ENCODE peak calls at places on chromosome 2, in eight cellular contexts. I is upper lobe of right lung, Y is right atrium auricular region, Q is pancreas, E is thoracic aorta, N is fibroblast of lung, C is BE2C, V is stomach. O is an unnamed sample.

GRCh38 chr2:111523009-111523408 is 361.0 kb downstream of the ANAPC1 start:
- DNase-seq in I (no peak), Y (no peak), Q (no peak), E (no peak), N (no peak), C (peak; percentile 31), V (no peak), O (no peak)

GRCh38 chr2:84946204-84947009 is 24.6 kb upstream of the KCMF1 start:
- DNase-seq in I (no peak), Y (no peak), Q (no peak), E (no peak), N (peak; percentile 89), C (no peak), V (peak; percentile 57), O (no peak)

GRCh38 chr2:70118798-70119454 is 31.6 kb downstream of the PCBP1 start:
- DNase-seq in I (no peak), Y (no peak), Q (no peak), E (no peak), N (no peak), C (no peak), V (no peak), O (no peak)

GRCh38 chr2:183541766-183542165 is 417.5 kb downstream of the NUP35 start:
- DNase-seq in I (no peak), Y (no peak), Q (no peak), E (no peak), N (peak; percentile 63), C (peak; percentile 11), V (no peak), O (no peak)

GRCh38 chr2:25365241-25365640 is 23.5 kb upstream of the DNMT3A start:
- DNase-seq in I (no peak), Y (no peak), Q (no peak), E (no peak), N (no peak), C (no peak), V (no peak), O (no peak)

GRCh38 chr2:209413615-209414014 is 10.2 kb upstream of the MAP2 start:
- DNase-seq in I (no peak), Y (no peak), Q (no peak), E (no peak), N (no peak), C (no peak), V (no peak), O (no peak)

GRCh38 chr2:121539722-121540469 is 9.2 kb downstream of the RNU4ATAC start:
- DNase-seq in I (no peak), Y (no peak), Q (no peak), E (no peak), N (peak; percentile 20), C (no peak), V (no peak), O (no peak)

GRCh38 chr2:218805627-218806026 is 23.7 kb downstream of the CYP27A1 start:
- DNase-seq in I (no peak), Y (peak; percentile 42), Q (no peak), E (no peak), N (peak; percentile 42), C (no peak), V (no peak), O (no peak)

GRCh38 chr2:36783276-36783675 is 86.8 kb downstream of the VIT start:
- DNase-seq in I (no peak), Y (no peak), Q (no peak), E (no peak), N (no peak), C (no peak), V (no peak), O (no peak)

GRCh38 chr2:148299616-148300015 is 278.7 kb downstream of the MBD5 start:
- DNase-seq in I (no peak), Y (no peak), Q (no peak), E (no peak), N (no peak), C (no peak), V (no peak), O (no peak)

GRCh38 chr2:652881-653480 is 24.2 kb downstream of the TMEM18 start:
- DNase-seq in I (no peak), Y (peak; percentile 32), Q (peak; percentile 1), E (no peak), N (no peak), C (no peak), V (no peak), O (no peak)

GRCh38 chr2:118209727-118210126 is 121.5 kb downstream of the INSIG2 start:
- DNase-seq in I (no peak), Y (no peak), Q (no peak), E (no peak), N (no peak), C (no peak), V (no peak), O (no peak)

GRCh38 chr2:33104726-33105125 is 158.0 kb downstream of the LTBP1 start:
- DNase-seq in I (no peak), Y (no peak), Q (no peak), E (no peak), N (peak; percentile 71), C (no peak), V (no peak), O (no peak)

GRCh38 chr2:238894950-238895298 is 47.0 kb downstream of the TWIST2 start:
- DNase-seq in I (no peak), Y (no peak), Q (no peak), E (no peak), N (no peak), C (no peak), V (no peak), O (no peak)

GRCh38 chr2:11745613-11746375 is 638 bp upstream of the LPIN1 start:
- DNase-seq in I (no peak), Y (no peak), Q (no peak), E (no peak), N (no peak), C (no peak), V (no peak), O (no peak)

GRCh38 chr2:224915126-224915525 is 127.1 kb downstream of the DOCK10 start:
- DNase-seq in I (no peak), Y (no peak), Q (no peak), E (no peak), N (peak; percentile 24), C (no peak), V (no peak), O (no peak)

GRCh38 chr2:3280197-3280596 is 97.4 kb downstream of the EIPR1 start:
- DNase-seq in I (no peak), Y (no peak), Q (no peak), E (no peak), N (no peak), C (no peak), V (peak; percentile 17), O (no peak)

GRCh38 chr2:34475141-34475540 is 876.0 kb upstream of the FAM98A start:
- DNase-seq in I (no peak), Y (no peak), Q (no peak), E (no peak), N (no peak), C (no peak), V (no peak), O (no peak)

GRCh38 chr2:63436488-63436887 is 151.8 kb downstream of the WDPCP start:
- DNase-seq in I (no peak), Y (no peak), Q (no peak), E (no peak), N (peak; percentile 3), C (no peak), V (no peak), O (no peak)

GRCh38 chr2:166126014-166126639 is 1.7 kb downstream of the SCN1A start:
- DNase-seq in I (peak; percentile 74), Y (no peak), Q (no peak), E (no peak), N (peak; percentile 48), C (no peak), V (no peak), O (no peak)

GRCh38 chr2:170324640-170325046 is 146.7 kb downstream of the MYO3B start:
- DNase-seq in I (no peak), Y (no peak), Q (peak; percentile 15), E (no peak), N (peak; percentile 36), C (peak; percentile 24), V (peak; percentile 26), O (peak; percentile 39)

DNA sequence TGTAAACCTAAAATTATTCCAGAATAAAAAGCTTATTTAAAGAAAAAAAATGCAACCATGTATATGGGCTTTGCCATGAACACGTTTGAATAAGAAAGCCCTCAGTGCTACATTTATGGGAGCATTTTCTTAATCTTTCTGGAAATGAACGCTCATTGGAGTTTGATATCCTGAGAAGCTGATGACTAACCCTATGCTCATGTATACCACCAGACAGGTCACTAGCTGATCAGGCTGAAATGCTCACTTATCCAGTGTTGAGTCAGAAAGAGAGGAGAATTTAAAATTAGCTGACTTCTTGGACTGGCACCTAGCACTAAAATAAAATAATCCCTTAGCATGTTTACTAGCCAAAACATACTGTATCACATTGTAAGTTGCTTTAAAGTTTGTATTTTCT is 254.9 kb upstream of the SIX3 start:
- DNase-seq in I (no peak), Y (no peak), Q (no peak), E (no peak), N (peak; percentile 76), C (no peak), V (no peak), O (no peak)
- H3K4me3 ChIP-seq in I (no peak overlapping the region), Y (no peak overlapping the region), Q (no peak overlapping the region), E (no peak overlapping the region), N (no peak overlapping the region), C (no peak overlapping the region), V (no peak overlapping the region), O (no peak overlapping the region)

GRCh38 chr2:105798595-105798994 is 53.9 kb downstream of the NCK2 start:
- DNase-seq in I (no peak), Y (no peak), Q (no peak), E (no peak), N (no peak), C (no peak), V (no peak), O (no peak)
- H3K4me1 ChIP-seq in I (peaks cover 57% of the 10 kb centered on the region), Y (peaks cover 70% of the 10 kb centered on the region), Q (peaks cover 28% of the 10 kb centered on the region), E (peaks cover 74% of the 10 kb centered on the region), N (peaks cover 18% of the 10 kb centered on the region), C (no peaks in the 10 kb centered on the region), V (peaks cover 46% of the 10 kb centered on the region), O (peaks cover 78% of the 10 kb centered on the region)

DNA sequence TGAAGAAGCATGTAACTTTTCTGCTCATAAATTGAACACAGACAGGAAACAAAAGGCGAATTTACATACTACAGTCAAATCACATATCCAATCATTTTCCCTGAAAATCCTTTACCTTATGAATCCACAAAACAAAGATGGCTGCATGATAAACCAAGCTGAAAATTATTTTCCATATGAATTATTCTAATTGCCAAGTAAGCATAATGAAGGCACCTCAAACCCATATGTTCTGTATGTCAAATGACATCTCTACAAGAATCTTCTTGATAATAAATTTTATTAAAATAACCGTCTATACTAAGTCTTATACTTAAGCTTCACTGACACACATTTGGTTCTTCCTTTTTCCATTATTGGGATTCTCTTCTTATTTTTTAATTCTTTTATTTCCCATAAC is 1242.6 kb downstream of the CNTNAP5 start:
- DNase-seq in I (no peak), Y (no peak), Q (no peak), E (no peak), N (no peak), C (no peak), V (no peak), O (no peak)
- H3K9me3 ChIP-seq in I (no peaks in the 10 kb centered on the region), Y (no peaks in the 10 kb centered on the region), Q (no peaks in the 10 kb centered on the region), E (no peaks in the 10 kb centered on the region), N (no peaks in the 10 kb centered on the region), C (no peaks in the 10 kb centered on the region), V (no peaks in the 10 kb centered on the region), O (no peaks in the 10 kb centered on the region)

DNA sequence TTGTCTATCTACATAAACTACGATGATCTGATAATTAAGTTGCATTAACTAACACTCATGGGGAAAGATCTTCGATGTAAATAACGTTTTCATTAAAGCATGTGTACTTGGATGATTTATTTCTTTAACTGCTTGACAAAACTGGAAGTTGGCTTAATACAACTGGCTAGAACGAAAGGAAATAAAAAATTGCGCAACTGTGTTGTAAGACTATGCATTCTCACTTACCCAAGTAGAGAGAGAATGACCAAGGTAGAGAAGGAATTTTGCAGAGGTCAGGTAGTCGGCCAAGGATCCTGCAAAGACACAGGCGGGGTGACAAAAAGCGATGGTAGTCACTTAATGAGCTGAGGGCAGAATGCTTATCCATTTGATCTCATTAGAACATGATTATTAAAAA is 1.0 kb downstream of the SLC40A1 start:
- DNase-seq in I (no peak), Y (no peak), Q (peak; percentile 25), E (no peak), N (no peak), C (no peak), V (no peak), O (no peak)
- H3K4me3 ChIP-seq in I (peak overlapping the region; percentile 72), Y (peak overlapping the region; percentile 71), Q (peak overlapping the region; percentile 58), E (peak overlapping the region; percentile 94), N (no peak overlapping the region), C (no peak overlapping the region), V (peak overlapping the region; percentile 58), O (peak overlapping the region; percentile 81)

O was measured in adrenal gland.